ENCODE peak calls at places on chromosomes 13 and 19, in eight cellular contexts. L is Calu3, H is psoas muscle, I is ovary, G is dorsolateral prefrontal cortex, B is IMR-90, T is fibroblast of lung, Z is endothelial cell. C is an unnamed sample.

GRCh38 chr19:14762111-14762510 is 16.2 kb downstream of the ADGRE2 start:
- DNase-seq in L (no peak), H (no peak), I (no peak), G (no peak), B (no peak), T (no peak), Z (no peak), C (no peak)

GRCh38 chr19:31301306-31301980 is 47.8 kb downstream of the TSHZ3 start:
- DNase-seq in L (no peak), H (no peak), I (no peak), G (no peak), B (no peak), T (no peak), Z (no peak), C (no peak)

GRCh38 chr19:29860492-29860891 is 48.7 kb downstream of the CCNE1 start:
- DNase-seq in L (no peak), H (no peak), I (no peak), G (no peak), B (no peak), T (no peak), Z (no peak), C (no peak)

GRCh38 chr13:76879211-76879875 is 6.9 kb downstream of the KCTD12 start:
- DNase-seq in L (no peak), H (peak; percentile 65), I (peak; percentile 27), G (no peak), B (peak; percentile 70), T (peak; percentile 71), Z (no peak), C (peak; percentile 89)

GRCh38 chr19:18657590-18658365 is 20.9 kb downstream of the KLHL26 start:
- DNase-seq in L (no peak), H (peak; percentile 69), I (peak; percentile 83), G (no peak), B (peak; percentile 91), T (peak; percentile 91), Z (no peak), C (peak; percentile 94)

GRCh38 chr19:38842439-38843174 is 7.2 kb downstream of the HNRNPL start:
- DNase-seq in L (no peak), H (no peak), I (no peak), G (no peak), B (no peak), T (no peak), Z (no peak), C (no peak)

GRCh38 chr19:34639491-34640085 is 37.4 kb downstream of the SCGB2B2 start:
- DNase-seq in L (peak; percentile 68), H (no peak), I (peak; percentile 47), G (peak; percentile 66), B (peak; percentile 72), T (peak; percentile 48), Z (peak; percentile 55), C (peak; percentile 76)

GRCh38 chr19:23949611-23950010 is 34.9 kb downstream of the ZNF726 start:
- DNase-seq in L (no peak), H (no peak), I (no peak), G (no peak), B (no peak), T (no peak), Z (no peak), C (peak; percentile 81)

GRCh38 chr19:33438987-33439781 is 65.7 kb downstream of the CEBPG start:
- DNase-seq in L (no peak), H (no peak), I (peak; percentile 10), G (no peak), B (no peak), T (no peak), Z (no peak), C (no peak)

GRCh38 chr13:80877209-80877943 is 536.5 kb upstream of the SPRY2 start:
- DNase-seq in L (no peak), H (no peak), I (no peak), G (no peak), B (no peak), T (no peak), Z (no peak), C (no peak)

GRCh38 chr13:58085819-58086218 is 454.3 kb downstream of the PCDH17 start:
- DNase-seq in L (no peak), H (no peak), I (no peak), G (no peak), B (no peak), T (peak; percentile 81), Z (no peak), C (no peak)

GRCh38 chr13:58080806-58081205 is 449.3 kb downstream of the PCDH17 start:
- DNase-seq in L (no peak), H (no peak), I (no peak), G (no peak), B (no peak), T (peak; percentile 57), Z (no peak), C (no peak)

DNA sequence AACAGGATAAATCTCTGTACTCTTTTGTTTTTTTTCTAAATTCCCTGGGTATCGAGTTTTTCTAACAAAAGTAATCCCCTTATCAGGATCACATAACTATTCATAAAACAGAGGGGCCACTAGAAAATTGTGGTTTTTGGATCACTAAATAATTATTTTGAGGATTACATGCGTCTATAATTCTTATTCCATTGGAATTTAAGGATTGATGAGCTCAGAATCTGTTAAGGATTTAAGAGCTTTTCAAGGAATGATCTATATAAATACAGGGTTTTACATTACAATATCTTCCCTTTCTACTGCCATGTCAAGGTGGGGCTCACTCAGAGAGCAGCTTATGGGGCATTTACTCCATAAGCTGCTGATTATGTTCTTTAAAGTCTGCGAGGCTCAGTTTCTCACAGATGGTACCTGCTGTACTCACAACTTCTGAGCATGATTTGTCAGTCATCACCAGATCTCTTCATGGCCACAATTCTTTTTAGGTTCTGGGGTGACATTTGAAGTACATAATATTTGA is 449.8 kb downstream of the PCDH17 start:
- DNase-seq in L (no peak), H (no peak), I (no peak), G (no peak), B (no peak), T (no peak), Z (no peak), C (no peak)
- TF ChIP-seq CTCF in L (no peak), H (no peak), I (no peak), G (no peak), B (no peak), T (no peak), Z (no peak), C (no peak)

DNA sequence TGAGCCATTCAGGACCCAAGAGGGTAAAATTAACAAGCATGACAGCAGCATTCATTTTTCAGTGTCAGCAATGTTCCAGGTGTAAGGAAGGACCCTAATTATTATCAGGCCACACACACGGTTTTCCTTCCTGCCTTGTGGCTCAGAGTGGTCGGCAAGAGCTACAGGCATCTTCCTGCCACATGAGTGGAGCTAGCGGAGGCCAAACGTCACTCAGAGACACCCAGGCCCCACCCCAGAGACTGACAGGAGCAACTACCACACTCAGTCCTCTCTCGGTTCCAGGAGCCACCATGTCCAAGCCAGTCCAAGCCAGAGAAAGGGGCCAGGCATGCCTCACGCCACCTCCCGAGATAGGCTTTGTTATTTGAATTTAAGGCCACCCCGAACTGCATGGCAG is 394.9 kb downstream of the FOXO1 start:
- DNase-seq in L (no peak), H (peak; percentile 26), I (no peak), G (no peak), B (no peak), T (no peak), Z (peak; percentile 16), C (no peak)
- TF ChIP-seq CTCF in L (no peak), H (no peak), I (no peak), G (no peak), B (no peak), T (no peak), Z (no peak), C (no peak)

GRCh38 chr19:12788025-12788681 is 3.1 kb upstream of the JUNB start:
- DNase-seq in L (no peak), H (no peak), I (no peak), G (no peak), B (no peak), T (no peak), Z (no peak), C (no peak)

GRCh38 chr19:12789904-12790619 is 1.2 kb upstream of the JUNB start:
- DNase-seq in L (peak; percentile 95), H (peak; percentile 98), I (peak; percentile 99), G (peak; percentile 97), B (peak; percentile 93), T (peak; percentile 96), Z (peak; percentile 88), C (peak; percentile 98)

GRCh38 chr19:12789098-12789903 is 2.0 kb upstream of the JUNB start:
- DNase-seq in L (no peak), H (no peak), I (no peak), G (no peak), B (peak; percentile 18), T (no peak), Z (no peak), C (peak; percentile 55)

GRCh38 chr19:12787458-12787857 is 3.8 kb upstream of the JUNB start:
- DNase-seq in L (no peak), H (no peak), I (no peak), G (no peak), B (no peak), T (no peak), Z (no peak), C (no peak)

GRCh38 chr19:12788682-12789097 is 2.6 kb upstream of the JUNB start:
- DNase-seq in L (peak; percentile 65), H (peak; percentile 85), I (peak; percentile 90), G (no peak), B (peak; percentile 75), T (no peak), Z (no peak), C (peak; percentile 81)
- TF ChIP-seq CTCF in L (no peak), H (no peak), I (no peak), G (no peak), B (no peak), T (no peak), Z (no peak), C (no peak)

DNA sequence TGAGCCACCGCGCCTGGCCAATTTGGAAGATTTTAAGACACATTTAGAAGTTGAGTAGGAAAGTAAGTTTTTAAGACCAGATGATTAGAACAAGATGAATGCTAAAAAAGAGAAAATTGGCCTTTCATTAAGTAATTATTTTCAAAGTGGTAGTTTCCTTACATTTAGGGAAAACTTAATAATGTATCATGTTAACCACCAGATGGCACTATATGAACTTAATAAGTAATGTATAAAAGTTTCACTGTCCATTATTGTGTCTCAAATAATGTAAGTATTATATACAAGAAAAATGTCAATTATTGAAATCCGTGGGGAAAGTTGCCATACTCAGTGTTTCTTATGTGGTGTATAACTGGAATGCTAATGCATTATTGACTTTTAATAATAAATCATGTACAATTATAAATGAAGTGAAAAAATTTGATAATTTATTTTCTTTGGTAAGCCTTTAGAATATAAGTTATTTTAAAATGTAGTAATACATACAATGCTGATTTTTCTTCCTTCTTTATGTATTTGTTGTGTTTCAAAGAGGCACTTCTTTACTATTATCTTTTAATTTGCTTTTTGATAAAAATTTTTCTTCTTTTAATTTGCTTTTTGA is 29.2 kb downstream of the COG6 start:
- DNase-seq in L (no peak), H (no peak), I (no peak), G (no peak), B (peak; percentile 65), T (peak; percentile 56), Z (no peak), C (peak; percentile 61)
- TF ChIP-seq CTCF in L (no peak), H (peak; percentile 50), I (no peak), G (peak; percentile 52), B (peak; percentile 49), T (no peak), Z (peak; percentile 65), C (peak; percentile 10)

GRCh38 chr19:40192758-40193586 is 1.7 kb downstream of the MAP3K10 start:
- DNase-seq in L (no peak), H (no peak), I (no peak), G (no peak), B (no peak), T (no peak), Z (no peak), C (no peak)
- TF ChIP-seq CTCF in L (no peak), H (no peak), I (no peak), G (no peak), B (no peak), T (no peak), Z (no peak), C (no peak)